ENCODE peak calls at places on chromosomes 7 and 10, in five cellular contexts. X, T, N, V and M are unnamed samples.

GRCh38 chr10:123551259-123551658 is 114.9 kb upstream of the GPR26 start:
- DNase-seq in X (no peak), T (no peak), N (no peak), V (no peak), M (no peak)

GRCh38 chr7:47180268-47180826 is 401.6 kb downstream of the TNS3 start:
- DNase-seq in X (no peak), T (peak), N (peak), V (no peak), M (no peak)

GRCh38 chr10:77321868-77322267 is 315.7 kb downstream of the KCNMA1 start:
- DNase-seq in X (no peak), T (no peak), N (no peak), V (no peak), M (no peak)

GRCh38 chr7:114787556-114787955 is 134.3 kb upstream of the MDFIC start:
- DNase-seq in X (no peak), T (no peak), N (no peak), V (no peak), M (no peak)

GRCh38 chr7:106071356-106071998 is 40.6 kb downstream of the SYPL1 start:
- DNase-seq in X (peak), T (peak), N (no peak), V (peak), M (peak)

GRCh38 chr7:895451-896052 is 19.2 kb downstream of the GET4 start:
- DNase-seq in X (no peak), T (no peak), N (peak), V (no peak), M (no peak)

GRCh38 chr10:4195214-4195613 is 410.2 kb upstream of the KLF6 start:
- DNase-seq in X (no peak), T (no peak), N (no peak), V (no peak), M (no peak)

GRCh38 chr7:105177026-105177425 is 163.0 kb downstream of the KMT2E start:
- DNase-seq in X (no peak), T (no peak), N (no peak), V (no peak), M (no peak)

GRCh38 chr10:133364645-133365431 is 7.0 kb upstream of the FUOM start:
- DNase-seq in X (no peak), T (no peak), N (peak), V (no peak), M (no peak)

GRCh38 chr7:157676001-157676400 is 339.2 kb downstream of the DNAJB6 start:
- DNase-seq in X (no peak), T (no peak), N (no peak), V (no peak), M (no peak)

GRCh38 chr10:59508956-59509355 is 146.6 kb upstream of the FAM13C start:
- DNase-seq in X (no peak), T (no peak), N (no peak), V (no peak), M (no peak)

GRCh38 chr10:30818854-30819253 is 189.3 kb upstream of the LYZL2 start:
- DNase-seq in X (no peak), T (no peak), N (no peak), V (no peak), M (no peak)

GRCh38 chr10:24554036-24554435 is 169.7 kb downstream of the ARHGAP21 start:
- DNase-seq in X (no peak), T (no peak), N (no peak), V (no peak), M (no peak)

GRCh38 chr7:27961255-27961654 is 219.3 kb downstream of the JAZF1 start:
- DNase-seq in X (no peak), T (no peak), N (no peak), V (no peak), M (no peak)

GRCh38 chr10:110566472-110567200 is 859 bp upstream of the SMC3 start:
- DNase-seq in X (no peak), T (no peak), N (no peak), V (no peak), M (no peak)

GRCh38 chr7:35420657-35421056 is 166.8 kb upstream of the TBX20 start:
- DNase-seq in X (no peak), T (no peak), N (no peak), V (no peak), M (no peak)

GRCh38 chr10:3056280-3057037 is 10.9 kb upstream of the PFKP start:
- DNase-seq in X (no peak), T (no peak), N (no peak), V (no peak), M (no peak)

GRCh38 chr7:125033506-125033905 is 103.9 kb upstream of the POT1 start:
- DNase-seq in X (no peak), T (no peak), N (no peak), V (no peak), M (no peak)

GRCh38 chr10:3850999-3851937 is 66.3 kb upstream of the KLF6 start:
- DNase-seq in X (no peak), T (no peak), N (no peak), V (no peak), M (no peak)

GRCh38 chr7:47389923-47390630 is 191.8 kb downstream of the TNS3 start:
- DNase-seq in X (no peak), T (no peak), N (no peak), V (no peak), M (no peak)

GRCh38 chr10:71899665-71900412 is 48.8 kb upstream of the PSAP start:
- DNase-seq in X (no peak), T (no peak), N (no peak), V (no peak), M (no peak)

GRCh38 chr7:132347858-132348257 is 228.4 kb downstream of the PLXNA4 start:
- DNase-seq in X (no peak), T (no peak), N (no peak), V (no peak), M (no peak)

GRCh38 chr10:10591682-10592412 is 425.8 kb upstream of the CELF2 start:
- DNase-seq in X (no peak), T (no peak), N (no peak), V (no peak), M (no peak)

GRCh38 chr10:52443419-52444388 is 129.6 kb downstream of the DKK1 start:
- DNase-seq in X (no peak), T (no peak), N (no peak), V (no peak), M (no peak)

GRCh38 chr7:149306854-149307253 is 44.9 kb downstream of the ZNF783 start:
- DNase-seq in X (no peak), T (no peak), N (no peak), V (no peak), M (no peak)

GRCh38 chr10:30247704-30248103 is 101.4 kb downstream of the MTPAP start:
- DNase-seq in X (no peak), T (no peak), N (no peak), V (no peak), M (no peak)

GRCh38 chr7:90772410-90772809 is 176.3 kb downstream of the CDK14 start:
- DNase-seq in X (no peak), T (no peak), N (no peak), V (no peak), M (no peak)

GRCh38 chr7:128735433-128735832 is 3.7 kb upstream of the CALU start:
- DNase-seq in X (no peak), T (no peak), N (no peak), V (no peak), M (no peak)

GRCh38 chr10:114257488-114257887 is 18.4 kb downstream of the VWA2 start:
- DNase-seq in X (no peak), T (no peak), N (no peak), V (no peak), M (no peak)

GRCh38 chr10:93826355-93826754 is 67.4 kb upstream of the SLC35G1 start:
- DNase-seq in X (no peak), T (no peak), N (no peak), V (no peak), M (no peak)